ENCODE peak calls at places on chromosomes 7 and 10, in nine cellular contexts. K, D, F, R, S, V, Q, W and C are unnamed samples. For H3K4me1, the result is how much of the 10 kb centered on the place peaks cover.

GRCh38 chr7:157495594-157495993 is 158.8 kb downstream of the DNAJB6 start:
- DNase-seq in D (no peak), R (no peak), F (no peak), W (no peak), Q (no peak), K (no peak), S (no peak), V (no peak), C (peak)

GRCh38 chr10:33799281-33799943 is 464.9 kb upstream of the NRP1 start:
- DNase-seq in W (no peak), F (no peak), R (no peak), Q (no peak), D (no peak), S (no peak), K (no peak), V (no peak), C (no peak)

GRCh38 chr7:141700848-141701371 is 1.1 kb downstream of the DENND11 start:
- DNase-seq in S (no peak), R (peak), F (no peak), K (no peak), W (no peak), Q (no peak), D (no peak), V (no peak), C (no peak)

GRCh38 chr10:114519756-114520288 is 115.5 kb upstream of the AFAP1L2 start:
- DNase-seq in W (no peak), K (no peak), V (no peak), F (peak), R (peak), Q (no peak), D (no peak), S (no peak), C (peak)

GRCh38 chr10:23999445-23999844 is 209.5 kb upstream of the KIAA1217 start:
- DNase-seq in V (no peak), Q (no peak), R (no peak), K (no peak), W (no peak), S (no peak), F (no peak), D (no peak), C (no peak)

GRCh38 chr10:115417585-115418265 is 324.6 kb downstream of the ATRNL1 start:
- DNase-seq in Q (peak), D (peak), W (peak), R (no peak), K (peak), S (peak), F (peak), V (no peak), C (no peak)

GRCh38 chr10:132151286-132151950 is 35.3 kb upstream of the DPYSL4 start:
- DNase-seq in R (no peak), V (peak), K (no peak), S (no peak), F (no peak), Q (no peak), D (no peak), W (no peak), C (no peak)

GRCh38 chr7:27640914-27641570 is 21.6 kb downstream of the HIBADH start:
- DNase-seq in K (no peak), Q (no peak), W (no peak), F (peak), S (no peak), R (no peak), V (no peak), D (peak), C (peak)

GRCh38 chr10:17756557-17757208 is 4.7 kb downstream of the TMEM236 start:
- DNase-seq in F (peak), D (peak), S (no peak), V (no peak), Q (no peak), R (peak), W (no peak), K (no peak), C (peak)

GRCh38 chr10:118551535-118552100 is 43.8 kb downstream of the PRLHR start:
- DNase-seq in Q (no peak), S (no peak), D (no peak), K (no peak), W (no peak), R (no peak), F (no peak), V (no peak), C (no peak)

GRCh38 chr10:35336921-35337741 is 822 bp downstream of the CCNY start:
- DNase-seq in R (peak), F (peak), K (no peak), S (peak), W (peak), V (peak), D (no peak), Q (peak), C (peak)

GRCh38 chr10:75070478-75071163 is 40.8 kb upstream of the SAMD8 start:
- DNase-seq in V (peak), S (no peak), F (no peak), W (no peak), K (no peak), D (no peak), Q (no peak), R (no peak), C (no peak)

GRCh38 chr7:105810556-105810955 is 65.8 kb downstream of the ATXN7L1 start:
- DNase-seq in W (no peak), K (no peak), D (no peak), F (no peak), Q (no peak), S (no peak), V (no peak), R (no peak), C (no peak)

GRCh38 chr7:137625197-137625596 is 221.6 kb downstream of the DGKI start:
- DNase-seq in D (peak), W (no peak), S (no peak), Q (no peak), V (no peak), F (no peak), K (no peak), R (no peak), C (no peak)

GRCh38 chr10:44415121-44415520 is 30.2 kb upstream of the CXCL12 start:
- DNase-seq in S (no peak), W (no peak), Q (no peak), V (no peak), K (no peak), D (no peak), F (no peak), R (no peak), C (no peak)

GRCh38 chr7:74481458-74482324 is 28.0 kb downstream of the GTF2IRD1 start:
- DNase-seq in K (no peak), V (no peak), Q (no peak), R (no peak), S (no peak), F (no peak), W (no peak), D (peak), C (no peak)

GRCh38 chr7:44087914-44088838 is 5.8 kb upstream of the POLM start:
- DNase-seq in S (peak), R (peak), W (no peak), Q (no peak), V (peak), D (peak), K (no peak), F (no peak), C (no peak)

GRCh38 chr10:69800109-69800508 is 1.6 kb upstream of the COL13A1 start:
- DNase-seq in D (peak), S (no peak), K (no peak), W (peak), R (peak), Q (peak), F (peak), V (no peak), C (peak)

GRCh38 chr7:2524808-2525140 is 5.2 kb downstream of the LFNG start:
- DNase-seq in V (no peak), R (no peak), Q (peak), W (peak), K (no peak), S (peak), F (no peak), D (no peak), C (no peak)

GRCh38 chr10:26214004-26214403 is 2.6 kb upstream of the GAD2 start:
- DNase-seq in F (no peak), R (no peak), W (peak), S (no peak), Q (peak), V (no peak), K (no peak), D (no peak), C (no peak)

GRCh38 chr7:69967152-69967591 is 368.9 kb downstream of the AUTS2 start:
- DNase-seq in V (peak), Q (no peak), S (no peak), K (no peak), F (no peak), R (no peak), D (no peak), W (peak), C (peak)

GRCh38 chr10:101301111-101301731 is 52.7 kb upstream of the BTRC start:
- DNase-seq in F (peak), V (no peak), K (no peak), R (peak), W (peak), Q (no peak), S (no peak), D (peak), C (peak)

GRCh38 chr10:129919358-129919757 is 44.7 kb downstream of the EBF3 start:
- DNase-seq in D (no peak), S (no peak), F (no peak), V (peak), Q (no peak), R (no peak), W (no peak), K (no peak), C (no peak)

GRCh38 chr10:3782456-3783312 is 2.3 kb downstream of the KLF6 start:
- DNase-seq in R (peak), Q (no peak), W (no peak), S (peak), V (peak), F (peak), K (peak), D (peak), C (peak)

GRCh38 chr10:102451105-102451969 is at the start of gene C10orf95:
- DNase-seq in R (peak), S (peak), D (no peak), V (no peak), W (no peak), Q (no peak), K (no peak), F (peak), C (no peak)

GRCh38 chr7:122137291-122138077 is 6.6 kb downstream of the AASS start:
- DNase-seq in K (no peak), Q (no peak), S (no peak), D (peak), R (no peak), V (no peak), W (no peak), F (no peak), C (no peak)

GRCh38 chr10:89398003-89398749 is 5.8 kb downstream of the IFIT1 start:
- DNase-seq in W (no peak), D (peak), R (no peak), Q (no peak), V (no peak), K (no peak), S (no peak), F (no peak), C (no peak)

GRCh38 chr10:37563107-37563714 is 294.2 kb downstream of the ZNF248 start:
- DNase-seq in Q (no peak), S (no peak), R (no peak), F (no peak), K (no peak), D (no peak), W (no peak), V (no peak), C (no peak)

GRCh38 chr7:94276797-94277196 is 117.9 kb upstream of the COL1A2 start:
- DNase-seq in Q (no peak), K (no peak), D (peak), V (no peak), R (no peak), F (peak), W (peak), S (no peak), C (no peak)

GRCh38 chr10:79262959-79263746 is 84.1 kb upstream of the PPIF start:
- DNase-seq in F (no peak), V (no peak), S (no peak), D (no peak), Q (no peak), R (no peak), K (no peak), W (no peak), C (no peak)
- H3K4me1 ChIP-seq in F (half or more), V (half or more), S (under half), D (half or more), Q (under half), R (under half), K (under half), W (under half), C (half or more)

GRCh38 chr7:50307368-50308012 is 3.0 kb downstream of the IKZF1 start:
- DNase-seq in S (no peak), W (peak), R (no peak), F (no peak), D (no peak), K (no peak), V (no peak), Q (no peak), C (no peak)
- H3K4me1 ChIP-seq in S (under half), W (under half), R (under half), F (under half), D (under half), K (under half), V (under half), Q (under half), C (under half)

DNA sequence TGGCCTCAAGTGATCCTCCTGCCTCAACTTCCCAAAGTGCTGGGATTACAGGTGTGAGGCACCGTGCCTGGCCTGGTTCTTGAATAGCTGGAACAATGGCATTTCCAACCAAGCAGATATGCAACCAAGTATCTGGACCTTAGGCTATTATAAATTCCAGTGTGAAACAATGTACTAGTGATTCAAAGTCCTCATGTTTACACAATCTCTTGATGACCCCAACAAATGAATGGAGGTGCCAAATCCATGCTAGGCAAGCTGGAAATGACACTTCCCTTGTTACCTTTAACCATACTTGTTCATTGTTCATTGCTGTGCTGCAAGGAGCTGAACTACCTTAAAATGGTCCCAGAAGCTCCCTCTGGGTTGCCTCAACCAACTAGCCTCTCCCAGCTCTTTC is 282.2 kb upstream of the KLF14 start:
- DNase-seq in Q (no peak), S (no peak), F (peak), V (no peak), D (no peak), R (no peak), W (no peak), K (no peak), C (no peak)
- H3K4me1 ChIP-seq in Q (under half), S (under half), F (under half), V (half or more), D (under half), R (under half), W (under half), K (under half), C (half or more)

GRCh38 chr7:47540387-47541093 is 41.4 kb downstream of the TNS3 start:
- DNase-seq in V (no peak), W (no peak), K (no peak), F (no peak), S (no peak), R (no peak), D (no peak), Q (no peak), C (no peak)
- H3K4me1 ChIP-seq in V (under half), W (under half), K (half or more), F (under half), S (under half), R (under half), D (under half), Q (under half), C (under half)

GRCh38 chr7:99125505-99125865 is 18.4 kb downstream of the SMURF1 start:
- DNase-seq in D (no peak), K (no peak), Q (no peak), R (peak), F (no peak), V (no peak), W (no peak), S (no peak), C (no peak)
- H3K4me1 ChIP-seq in D (under half), K (half or more), Q (under half), R (under half), F (under half), V (half or more), W (under half), S (half or more), C (half or more)

DNA sequence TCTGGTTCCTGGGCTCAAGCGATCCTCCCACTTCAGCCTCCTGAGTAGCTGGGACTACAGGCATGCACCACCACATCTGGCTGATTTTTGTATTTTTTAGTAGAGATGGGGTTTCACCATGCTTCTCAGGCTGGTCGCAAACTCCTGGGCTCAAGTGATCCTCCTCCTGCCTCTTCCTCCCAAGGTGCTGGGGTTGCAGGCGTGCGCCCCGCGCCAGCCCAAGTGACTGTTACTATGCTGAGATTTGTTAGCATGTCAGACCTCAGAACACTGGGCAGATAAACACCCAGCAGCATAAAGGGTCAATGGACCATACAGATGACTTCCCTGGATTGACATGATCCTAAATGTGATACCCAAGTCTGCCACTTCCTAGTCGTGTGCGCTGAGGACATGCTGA is 59.9 kb upstream of the NMT2 start:
- DNase-seq in D (no peak), Q (no peak), S (no peak), R (no peak), K (no peak), V (no peak), W (no peak), F (no peak), C (no peak)
- H3K4me1 ChIP-seq in D (under half), Q (under half), S (under half), R (under half), K (under half), V (under half), W (under half), F (under half), C (under half)

DNA sequence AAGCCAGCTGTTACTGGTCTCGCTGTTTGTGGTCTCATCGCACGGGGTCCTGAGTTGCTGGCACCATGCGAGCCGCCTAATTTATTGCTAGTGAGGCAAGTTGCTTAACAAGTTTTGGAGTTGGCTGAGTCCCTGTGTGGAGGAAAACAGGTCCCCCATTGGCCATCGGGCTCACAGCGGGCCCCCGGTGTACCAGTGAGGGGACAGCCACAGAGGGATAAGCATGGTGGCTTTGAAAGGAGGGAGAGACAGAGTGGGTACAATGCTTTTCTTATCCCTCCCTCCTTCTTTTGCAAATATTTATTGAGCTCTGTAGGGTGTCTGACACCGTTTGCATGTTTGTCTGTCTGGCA is 2.8 kb downstream of the HTRA1 start:
- DNase-seq in V (no peak), S (no peak), Q (no peak), R (no peak), W (no peak), K (no peak), D (no peak), F (no peak), C (no peak)
- H3K4me1 ChIP-seq in V (half or more), S (under half), Q (under half), R (under half), W (under half), K (under half), D (under half), F (under half), C (under half)

DNA sequence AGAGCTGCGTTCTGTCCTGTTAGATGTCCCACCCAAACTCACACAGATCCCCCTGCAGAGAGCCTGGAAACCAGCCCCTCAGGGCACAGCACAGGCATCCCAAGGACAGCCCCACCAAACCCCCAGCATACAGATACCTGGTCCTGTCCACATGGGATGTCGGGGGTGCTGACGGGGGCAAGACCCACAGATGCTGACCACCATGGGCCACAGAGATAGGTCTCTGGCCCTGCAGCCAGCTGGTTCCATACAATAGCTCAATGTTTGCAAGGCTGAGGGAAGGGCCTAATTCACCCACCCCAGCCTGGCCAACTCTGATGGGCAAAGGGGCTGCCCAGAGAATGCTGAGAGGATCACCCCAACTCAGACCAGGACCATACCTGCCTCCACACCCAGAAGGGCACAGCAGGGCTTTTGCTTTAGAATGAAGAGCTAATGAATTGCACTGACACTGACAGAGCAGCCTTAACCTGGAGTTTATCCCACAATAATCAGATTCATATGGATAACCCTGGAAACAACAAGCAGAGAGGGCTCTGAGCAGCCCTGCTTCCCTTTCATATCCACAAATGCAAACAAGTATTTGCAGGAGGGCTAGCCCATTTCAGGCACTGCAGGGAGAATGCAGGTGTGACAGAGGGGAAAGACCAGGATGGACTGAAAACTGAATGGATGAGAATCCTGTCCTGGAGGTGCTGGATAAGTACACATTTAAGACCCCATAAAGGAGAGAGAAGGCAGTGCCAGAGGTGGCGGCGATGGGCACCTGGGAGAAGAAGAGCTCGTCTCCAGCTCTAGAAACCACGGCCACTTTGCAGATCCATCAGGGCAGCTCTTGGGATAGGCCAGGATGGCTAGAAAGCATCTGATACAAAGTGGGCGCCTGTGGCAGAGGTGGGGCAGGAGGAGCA is 126.7 kb downstream of the TNS3 start:
- DNase-seq in F (no peak), Q (no peak), S (no peak), V (no peak), W (no peak), K (no peak), D (no peak), R (no peak), C (no peak)
- H3K4me1 ChIP-seq in F (under half), Q (under half), S (under half), V (half or more), W (under half), K (half or more), D (under half), R (under half), C (under half)

DNA sequence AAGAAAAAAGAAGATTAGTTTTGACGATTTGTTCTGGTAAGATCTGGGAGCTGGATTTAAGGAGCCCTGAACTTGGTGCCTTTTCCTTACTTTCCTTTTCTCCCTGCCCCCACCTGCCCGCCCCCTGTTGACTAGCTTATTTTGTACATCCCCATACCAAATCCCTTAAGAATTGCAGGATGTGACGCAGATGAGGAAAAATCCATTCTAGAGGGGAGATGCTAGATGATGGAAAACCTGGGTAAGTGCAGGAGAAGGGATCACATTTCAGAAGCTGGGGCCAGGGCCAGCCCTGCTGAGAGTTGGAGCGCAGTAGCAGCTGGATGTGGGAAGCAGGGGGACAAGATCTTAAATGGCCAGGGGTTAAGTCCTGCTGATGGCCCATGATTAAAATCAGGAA is 93.9 kb downstream of the CCDC3 start:
- DNase-seq in R (no peak), W (no peak), D (peak), V (no peak), S (no peak), F (no peak), Q (no peak), K (no peak), C (no peak)
- H3K4me1 ChIP-seq in R (under half), W (under half), D (under half), V (under half), S (under half), F (under half), Q (under half), K (under half), C (under half)